ENCODE peak calls at places on chromosomes 4 and X, in six cellular contexts. I, S, Q, C, D and Y are unnamed samples.

GRCh38 chrX:16577483-16578029 is 72.4 kb upstream of the S100G start:
- DNase-seq in C (no peak), Q (no peak), S (no peak), I (peak), D (no peak), Y (no peak)

GRCh38 chrX:3990569-3990968 is 277.1 kb upstream of the PRKX start:
- DNase-seq in Q (no peak), D (no peak), C (no peak), S (no peak), I (peak), Y (no peak)

GRCh38 chr4:3710451-3711182 is 55.6 kb upstream of the ADRA2C start:
- DNase-seq in S (no peak), D (no peak), Q (peak), I (no peak), C (no peak), Y (peak)

GRCh38 chr4:126495163-126495752 is 1137.5 kb upstream of the INTU start:
- DNase-seq in S (no peak), Q (no peak), I (no peak), D (no peak), C (no peak), Y (no peak)

GRCh38 chrX:47380268-47380667 is 9.9 kb downstream of the ZNF157 start:
- DNase-seq in I (no peak), C (no peak), Q (no peak), S (peak), D (no peak), Y (peak)

GRCh38 chr4:108045687-108046024 is 56.0 kb downstream of the HADH start:
- DNase-seq in C (no peak), Q (no peak), S (peak), I (no peak), D (no peak), Y (peak)

GRCh38 chr4:336099-336892 is 1.3 kb upstream of the ZNF141 start:
- DNase-seq in Q (peak), D (no peak), S (no peak), I (peak), C (no peak), Y (peak)

GRCh38 chr4:7844247-7844991 is 95.2 kb downstream of the AFAP1 start:
- DNase-seq in S (peak), D (no peak), C (peak), I (peak), Q (peak), Y (peak)

GRCh38 chr4:187940299-187940698 is 55.3 kb upstream of the ZFP42 start:
- DNase-seq in D (no peak), I (no peak), S (no peak), C (no peak), Q (no peak), Y (no peak)

GRCh38 chr4:100082852-100083251 is 107.4 kb downstream of the DDIT4L start:
- DNase-seq in D (no peak), C (no peak), I (no peak), Q (no peak), S (no peak), Y (no peak)

GRCh38 chr4:175290401-175290800 is 372.2 kb downstream of the ADAM29 start:
- DNase-seq in S (no peak), C (no peak), I (no peak), Q (no peak), D (no peak), Y (peak)

GRCh38 chrX:105317117-105317516 is 96.6 kb upstream of the TEX13A start:
- DNase-seq in C (no peak), I (no peak), D (no peak), Q (no peak), S (no peak), Y (no peak)

GRCh38 chrX:105315301-105315700 is 94.8 kb upstream of the TEX13A start:
- DNase-seq in Q (no peak), C (no peak), I (no peak), D (no peak), S (no peak), Y (no peak)

GRCh38 chrX:105313596-105313995 is 93.1 kb upstream of the TEX13A start:
- DNase-seq in I (no peak), Q (no peak), C (no peak), D (no peak), S (no peak), Y (no peak)

GRCh38 chrX:105314468-105314867 is 94.0 kb upstream of the TEX13A start:
- DNase-seq in I (no peak), C (no peak), D (no peak), Q (no peak), S (peak), Y (no peak)
- H3K4me3 ChIP-seq in I (no peak), C (no peak), D (no peak), Q (no peak), S (no peak), Y (no peak)

DNA sequence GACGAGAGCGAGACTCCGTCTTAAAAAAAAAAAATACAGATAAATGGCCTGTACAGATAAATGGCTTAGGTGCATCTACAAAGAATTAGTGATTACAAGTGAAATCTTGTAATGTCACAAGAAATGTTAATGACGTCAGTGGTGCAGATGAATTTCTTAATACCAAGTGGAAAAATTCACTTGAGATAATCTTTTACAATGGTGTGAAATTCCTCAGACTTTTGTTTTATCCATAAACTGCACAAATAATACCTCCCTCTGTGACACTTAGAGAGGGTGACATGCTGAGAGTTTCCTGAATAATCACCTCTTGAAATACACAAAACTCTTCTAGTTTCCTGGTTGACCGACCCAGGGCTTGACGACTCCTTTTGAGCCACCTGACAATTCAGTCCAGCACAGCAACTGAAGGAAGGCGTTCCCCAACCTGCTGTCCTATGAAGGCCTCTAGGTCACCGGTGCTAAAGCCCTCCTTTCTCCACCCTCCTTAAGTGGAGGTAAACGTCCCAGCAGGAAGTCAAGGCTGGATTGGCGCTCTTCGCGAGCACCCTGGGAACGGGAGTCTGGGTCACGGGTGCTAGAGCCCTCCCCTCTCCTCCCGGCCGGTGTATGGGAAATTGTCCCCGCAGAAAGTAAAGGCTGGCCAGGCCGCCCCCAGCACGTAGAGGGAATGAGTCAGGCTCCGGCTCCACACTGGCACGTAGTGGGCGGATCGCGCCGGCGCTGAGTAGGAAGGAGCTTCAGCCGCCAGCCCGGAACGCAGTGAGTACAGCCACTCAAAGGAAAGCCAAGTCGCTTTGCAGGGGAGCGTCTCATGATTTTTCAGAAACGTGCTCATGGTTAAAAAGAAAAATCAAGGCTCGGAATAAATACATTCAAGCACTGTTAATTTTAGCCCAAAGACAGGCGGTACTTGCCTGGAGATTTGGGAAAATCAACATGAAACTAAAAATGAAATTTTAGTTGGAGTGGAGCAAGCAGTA is at the start of gene TMEM144:
- DNase-seq in D (peak), S (peak), Q (peak), I (peak), C (peak), Y (peak)
- TF ChIP-seq CTCF in D (no peak), S (peak), Q (no peak), I (peak), C (no peak), Y (peak)

DNA sequence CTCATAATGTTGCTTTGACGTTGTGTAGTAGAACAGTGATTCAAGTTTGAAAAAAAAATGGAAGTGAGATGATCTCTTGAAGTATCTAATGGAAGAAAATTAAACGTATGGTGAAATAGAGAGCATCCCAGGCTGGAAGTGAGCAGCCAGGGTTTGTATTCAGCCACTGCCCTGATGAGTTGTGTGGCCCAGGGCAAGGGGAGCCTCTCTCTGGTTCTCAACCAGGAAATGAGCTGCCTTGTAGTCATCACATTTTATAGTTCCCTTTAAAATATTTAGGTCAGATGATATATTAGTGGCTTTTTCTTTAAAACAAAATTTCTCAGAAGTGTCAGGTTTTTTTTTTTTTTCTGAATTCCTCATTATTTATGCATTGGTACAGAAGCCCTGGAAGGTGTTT is 150.3 kb downstream of the GPAT3 start:
- DNase-seq in Q (no peak), S (peak), I (no peak), D (no peak), C (peak), Y (peak)
- H3K4me3 ChIP-seq in Q (no peak), S (no peak), I (no peak), D (no peak), C (no peak), Y (no peak)

GRCh38 chrX:139932077-139932900 is 564 bp downstream of the ATP11C start:
- DNase-seq in I (peak), C (no peak), Q (peak), D (no peak), S (peak), Y (peak)

GRCh38 chrX:139931646-139932076 is 1.2 kb downstream of the ATP11C start:
- DNase-seq in S (no peak), D (no peak), I (no peak), Q (no peak), C (no peak), Y (no peak)

GRCh38 chrX:139933904-139934303 is 1.1 kb upstream of the ATP11C start:
- DNase-seq in C (no peak), Q (no peak), I (no peak), D (no peak), S (no peak), Y (no peak)

GRCh38 chrX:139932901-139933796 is at the start of gene ATP11C:
- DNase-seq in C (peak), S (peak), D (peak), Q (peak), I (peak), Y (peak)

GRCh38 chrX:139936259-139936658 is 3.4 kb upstream of the ATP11C start:
- DNase-seq in Q (no peak), S (no peak), I (peak), D (no peak), C (no peak), Y (no peak)
- TF ChIP-seq CTCF in Q (no peak), S (no peak), I (no peak), D (no peak), C (no peak), Y (no peak)

DNA sequence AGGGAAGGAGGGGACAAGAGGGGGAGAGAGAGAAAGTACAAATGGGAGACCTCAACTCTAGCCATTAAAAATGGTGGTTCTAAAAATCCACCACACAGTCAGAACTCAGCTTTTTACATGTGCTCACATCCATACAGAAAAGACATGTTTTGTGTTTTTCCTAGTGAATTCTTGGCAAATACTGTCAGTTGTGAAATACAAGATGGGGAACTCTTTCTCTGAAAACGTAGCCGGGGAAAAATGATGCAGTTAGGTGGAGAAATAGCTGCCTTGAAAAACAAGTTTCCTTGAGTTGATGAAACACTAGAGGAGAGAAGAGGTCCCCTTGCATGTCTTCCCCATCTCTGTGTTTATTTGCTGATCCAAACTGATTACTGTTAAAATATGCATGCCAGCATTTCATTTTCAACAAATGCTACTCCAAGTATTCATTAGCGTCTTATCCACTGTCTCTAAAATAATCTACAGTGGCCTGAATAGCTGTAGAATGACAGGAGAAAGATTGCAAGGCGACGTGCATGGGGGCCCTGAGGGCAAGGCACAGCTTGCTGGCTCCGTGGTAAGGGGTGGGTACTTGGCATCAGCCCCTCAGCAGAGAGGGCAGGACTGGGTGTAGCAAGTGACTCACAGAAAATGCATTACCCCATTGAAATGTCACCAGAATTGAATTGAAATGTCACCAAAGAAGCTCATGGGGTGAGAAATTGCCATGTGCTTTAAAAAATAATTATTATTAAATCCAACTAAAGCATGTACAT is 48.1 kb upstream of the TBL1X start:
- DNase-seq in Q (no peak), S (no peak), C (no peak), D (no peak), I (no peak), Y (peak)
- H3K4me3 ChIP-seq in Q (no peak), S (no peak), C (no peak), D (no peak), I (no peak), Y (no peak)

GRCh38 chr4:158410272-158410671 is 111.4 kb upstream of the RXFP1 start:
- DNase-seq in I (peak), Q (no peak), S (peak), C (no peak), D (no peak), Y (peak)
- TF ChIP-seq CTCF in I (peak), Q (no peak), S (peak), C (no peak), D (no peak), Y (peak)

DNA sequence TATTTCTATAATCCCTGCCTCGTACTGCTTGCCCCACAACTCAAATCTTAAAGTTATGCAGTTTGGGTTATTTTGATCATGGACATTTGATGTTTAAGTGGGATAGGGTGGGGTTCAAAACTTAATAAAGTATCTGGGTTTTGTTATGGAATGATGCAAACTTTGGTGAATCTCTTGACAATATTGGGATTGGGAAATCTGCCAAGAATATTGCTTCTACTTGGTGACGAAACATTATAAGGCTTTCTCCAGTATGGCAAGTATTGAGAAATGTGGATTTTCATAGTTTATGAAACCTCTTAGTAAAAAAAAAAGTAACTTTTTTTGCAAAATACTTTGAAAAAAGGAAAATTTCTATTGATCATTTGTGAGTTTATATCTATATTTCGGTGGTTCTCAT is 130.8 kb upstream of the SFRP2 start:
- DNase-seq in Q (no peak), D (no peak), S (no peak), C (no peak), I (no peak), Y (peak)
- H3K4me3 ChIP-seq in Q (no peak), D (no peak), S (no peak), C (no peak), I (no peak), Y (no peak)